ENCODE peak calls at places on chromosomes 5 and 9, in nine cellular contexts. W, D, X, I, E, O, C, J and M are unnamed samples.

GRCh38 chr9:78130004-78130403 is 98.4 kb upstream of the GNAQ start:
- DNase-seq in W (no peak), D (no peak), X (peak), I (no peak), E (no peak), O (peak), C (no peak), J (peak), M (no peak)

GRCh38 chr9:214488-215448 is at the start of gene DOCK8:
- DNase-seq in W (peak), D (peak), X (peak), I (peak), E (peak), O (peak), C (peak), J (peak), M (no peak)

GRCh38 chr5:26329562-26330189 is 708.7 kb downstream of the CDH9 start:
- DNase-seq in W (peak), D (no peak), X (peak), I (no peak), E (no peak), O (no peak), C (no peak), J (no peak), M (no peak)

GRCh38 chr5:171270136-171270535 is 38.9 kb upstream of the TLX3 start:
- DNase-seq in W (no peak), D (no peak), X (peak), I (no peak), E (no peak), O (no peak), C (no peak), J (no peak), M (no peak)

GRCh38 chr5:115962565-115963402 is 509 bp downstream of the LVRN start:
- DNase-seq in W (no peak), D (no peak), X (no peak), I (no peak), E (no peak), O (no peak), C (peak), J (peak), M (no peak)

GRCh38 chr9:35515766-35516165 is 25.9 kb downstream of the RUSC2 start:
- DNase-seq in W (no peak), D (no peak), X (peak), I (no peak), E (no peak), O (peak), C (no peak), J (no peak), M (no peak)

GRCh38 chr9:16413509-16414016 is 456.9 kb downstream of the BNC2 start:
- DNase-seq in W (no peak), D (no peak), X (peak), I (no peak), E (peak), O (no peak), C (no peak), J (no peak), M (no peak)

GRCh38 chr5:13606051-13606450 is 338.4 kb downstream of the DNAH5 start:
- DNase-seq in W (no peak), D (no peak), X (no peak), I (no peak), E (no peak), O (no peak), C (no peak), J (no peak), M (no peak)

GRCh38 chr9:113484258-113484730 is 20.8 kb downstream of the RGS3 start:
- DNase-seq in W (peak), D (no peak), X (no peak), I (no peak), E (peak), O (no peak), C (no peak), J (peak), M (peak)

GRCh38 chr5:1315018-1315708 is 20.3 kb upstream of the TERT start:
- DNase-seq in W (no peak), D (no peak), X (no peak), I (no peak), E (no peak), O (no peak), C (peak), J (peak), M (peak)

GRCh38 chr5:79235222-79235577 is 731 bp upstream of the JMY start:
- DNase-seq in W (no peak), D (no peak), X (peak), I (no peak), E (no peak), O (no peak), C (no peak), J (no peak), M (no peak)

GRCh38 chr9:967851-968641 is 8.4 kb upstream of the DMRT3 start:
- DNase-seq in W (peak), D (no peak), X (no peak), I (no peak), E (no peak), O (peak), C (no peak), J (peak), M (no peak)

GRCh38 chr5:73451218-73452130 is 2.9 kb upstream of the FOXD1 start:
- DNase-seq in W (peak), D (no peak), X (peak), I (peak), E (peak), O (peak), C (peak), J (peak), M (no peak)

GRCh38 chr5:96198673-96199072 is 234.4 kb downstream of the PCSK1 start:
- DNase-seq in W (no peak), D (no peak), X (peak), I (no peak), E (no peak), O (no peak), C (no peak), J (no peak), M (no peak)

GRCh38 chr5:77970891-77971290 is 194.8 kb upstream of the TBCA start:
- DNase-seq in W (no peak), D (no peak), X (no peak), I (no peak), E (no peak), O (no peak), C (no peak), J (no peak), M (no peak)

GRCh38 chr9:121745396-121745695 is 93.9 kb downstream of the DAB2IP start:
- DNase-seq in W (no peak), D (no peak), X (no peak), I (no peak), E (no peak), O (no peak), C (no peak), J (no peak), M (no peak)

GRCh38 chr9:109604036-109604600 is 106.0 kb upstream of the PTPN3 start:
- DNase-seq in W (no peak), D (no peak), X (no peak), I (no peak), E (no peak), O (no peak), C (no peak), J (no peak), M (no peak)

GRCh38 chr5:138714694-138715093 is 38.5 kb upstream of the CTNNA1 start:
- DNase-seq in W (no peak), D (no peak), X (no peak), I (no peak), E (no peak), O (no peak), C (no peak), J (no peak), M (no peak)

GRCh38 chr9:78510035-78510434 is 213.1 kb downstream of the PSAT1 start:
- DNase-seq in W (no peak), D (no peak), X (no peak), I (no peak), E (no peak), O (no peak), C (no peak), J (no peak), M (no peak)

GRCh38 chr9:34629492-34629809 is 585 bp upstream of the ARID3C start:
- DNase-seq in W (no peak), D (no peak), X (no peak), I (no peak), E (no peak), O (no peak), C (no peak), J (no peak), M (no peak)

GRCh38 chr5:73799401-73799972 is 173.5 kb downstream of the ARHGEF28 start:
- DNase-seq in W (no peak), D (no peak), X (no peak), I (no peak), E (no peak), O (no peak), C (no peak), J (no peak), M (no peak)

GRCh38 chr9:96126321-96126881 is 175.6 kb downstream of the HSD17B3 start:
- DNase-seq in W (no peak), D (no peak), X (peak), I (no peak), E (no peak), O (no peak), C (peak), J (no peak), M (no peak)

GRCh38 chr5:143737073-143737472 is 74.9 kb upstream of the HMHB1 start:
- DNase-seq in W (no peak), D (no peak), X (no peak), I (no peak), E (no peak), O (no peak), C (no peak), J (no peak), M (no peak)

GRCh38 chr5:78568212-78568611 is 80.4 kb downstream of the LHFPL2 start:
- DNase-seq in W (no peak), D (no peak), X (no peak), I (no peak), E (no peak), O (no peak), C (no peak), J (no peak), M (no peak)

GRCh38 chr9:38372685-38373619 is 19.6 kb upstream of the ALDH1B1 start:
- DNase-seq in W (no peak), D (no peak), X (no peak), I (no peak), E (no peak), O (no peak), C (no peak), J (peak), M (peak)

GRCh38 chr5:128470663-128471062 is 67.4 kb downstream of the FBN2 start:
- DNase-seq in W (no peak), D (no peak), X (peak), I (no peak), E (no peak), O (no peak), C (no peak), J (no peak), M (no peak)

GRCh38 chr9:35164711-35165110 is 2.9 kb downstream of the UNC13B start:
- DNase-seq in W (no peak), D (no peak), X (peak), I (no peak), E (no peak), O (peak), C (no peak), J (no peak), M (no peak)

GRCh38 chr5:155844541-155844940 is 482.4 kb upstream of the SGCD start:
- DNase-seq in W (no peak), D (no peak), X (no peak), I (no peak), E (no peak), O (no peak), C (no peak), J (no peak), M (no peak)